ENCODE peak calls at places on chromosomes 6 and 20, in four cellular contexts. E is K562, R is H1, K is HepG2. U is an unnamed sample.

GRCh38 chr20:10430704-10431103 is 3.3 kb downstream of the MKKS start:
- DNase-seq in E (no peak), R (no peak), K (no peak), U (no peak)

GRCh38 chr6:39599996-39600395 is 125.2 kb downstream of the KIF6 start:
- DNase-seq in E (no peak), R (no peak), K (no peak), U (no peak)

GRCh38 chr6:75794954-75795739 is 46.1 kb downstream of the MYO6 start:
- DNase-seq in E (no peak), R (no peak), K (no peak), U (no peak)

GRCh38 chr6:156942266-156942665 is 165.1 kb downstream of the ARID1B start:
- DNase-seq in E (no peak), R (peak), K (no peak), U (no peak)

GRCh38 chr20:8305449-8305978 is 173.4 kb downstream of the PLCB1 start:
- DNase-seq in E (peak), R (peak), K (peak), U (peak)

GRCh38 chr20:54822407-54822806 is 347.0 kb downstream of the DOK5 start:
- DNase-seq in E (no peak), R (no peak), K (no peak), U (no peak)

GRCh38 chr6:85669735-85670194 is 27.1 kb upstream of the SYNCRIP start:
- DNase-seq in E (no peak), R (no peak), K (no peak), U (peak)

GRCh38 chr6:33761922-33762629 is 15.4 kb upstream of the IP6K3 start:
- DNase-seq in E (peak), R (no peak), K (peak), U (no peak)

GRCh38 chr20:10462516-10462915 is 27.4 kb downstream of the SLX4IP start:
- DNase-seq in E (no peak), R (no peak), K (no peak), U (no peak)

GRCh38 chr6:4812068-4812467 is 35.9 kb downstream of the CDYL start:
- DNase-seq in E (no peak), R (no peak), K (no peak), U (no peak)

GRCh38 chr6:37289931-37290330 is 32.0 kb upstream of the TMEM217 start:
- DNase-seq in E (no peak), R (no peak), K (no peak), U (no peak)

GRCh38 chr20:11140359-11140758 is 466.6 kb upstream of the JAG1 start:
- DNase-seq in E (no peak), R (no peak), K (no peak), U (no peak)

GRCh38 chr6:53484409-53485280 is 60.3 kb downstream of the GCLC start:
- DNase-seq in E (peak), R (no peak), K (peak), U (no peak)

GRCh38 chr6:165092881-165093595 is 216.4 kb downstream of the C6orf118 start:
- DNase-seq in E (no peak), R (no peak), K (no peak), U (no peak)

GRCh38 chr6:127510876-127511275 is 8.3 kb downstream of the MTCL3 start:
- DNase-seq in E (no peak), R (no peak), K (no peak), U (no peak)

GRCh38 chr6:39088331-39088730 is 26.7 kb downstream of the SAYSD1 start:
- DNase-seq in E (peak), R (peak), K (peak), U (no peak)

GRCh38 chr6:39389372-39389767 is 66.9 kb upstream of the KCNK16 start:
- DNase-seq in E (no peak), R (no peak), K (no peak), U (no peak)

GRCh38 chr20:18224968-18225568 is 63.3 kb upstream of the ZNF133 start:
- DNase-seq in E (no peak), R (no peak), K (peak), U (no peak)

GRCh38 chr20:38723982-38724602 is at the start of gene SLC32A1:
- DNase-seq in E (peak), R (no peak), K (no peak), U (no peak)

GRCh38 chr20:43843096-43843964 is 71.3 kb upstream of the TOX2 start:
- DNase-seq in E (no peak), R (no peak), K (no peak), U (no peak)

GRCh38 chr6:83708970-83709747 is at the start of gene SNAP91:
- DNase-seq in E (no peak), R (peak), K (no peak), U (no peak)

GRCh38 chr6:129648819-129649491 is 61.0 kb downstream of the ARHGAP18 start:
- DNase-seq in E (no peak), R (no peak), K (no peak), U (no peak)

GRCh38 chr6:152750694-152751093 is at the start of gene VIP:
- DNase-seq in E (no peak), R (peak), K (peak), U (no peak)

GRCh38 chr6:107129370-107129925 is 14.1 kb upstream of the BEND3 start:
- DNase-seq in E (no peak), R (no peak), K (no peak), U (no peak)

GRCh38 chr20:46849751-46850150 is 44.9 kb upstream of the EYA2 start:
- DNase-seq in E (no peak), R (no peak), K (no peak), U (no peak)

GRCh38 chr6:156552849-156553248 is 224.3 kb upstream of the ARID1B start:
- DNase-seq in E (no peak), R (no peak), K (no peak), U (no peak)

GRCh38 chr6:101114703-101115102 is 233.6 kb upstream of the ASCC3 start:
- DNase-seq in E (no peak), R (no peak), K (peak), U (no peak)

GRCh38 chr6:818191-818590 is 125.3 kb upstream of the EXOC2 start:
- DNase-seq in E (no peak), R (no peak), K (no peak), U (no peak)

GRCh38 chr6:151835396-151835795 is 27.9 kb downstream of the ESR1 start:
- DNase-seq in E (no peak), R (no peak), K (no peak), U (no peak)

GRCh38 chr20:3203315-3204123 is 963 bp downstream of the DDRGK1 start:
- DNase-seq in E (peak), R (no peak), K (peak), U (no peak)

GRCh38 chr6:37339911-37340638 is 13.7 kb upstream of the RNF8 start:
- DNase-seq in E (no peak), R (no peak), K (no peak), U (no peak)

GRCh38 chr6:46985943-46986342 is 56.2 kb downstream of the ADGRF1 start:
- DNase-seq in E (no peak), R (no peak), K (no peak), U (no peak)

GRCh38 chr6:63764318-63764916 is 128.8 kb downstream of the PHF3 start:
- DNase-seq in E (peak), R (no peak), K (peak), U (peak)

GRCh38 chr20:21693322-21693721 is 12.1 kb upstream of the PAX1 start:
- DNase-seq in E (peak), R (no peak), K (peak), U (no peak)

GRCh38 chr6:43269273-43270007 is 26.2 kb downstream of the TTBK1 start:
- DNase-seq in E (peak), R (no peak), K (no peak), U (no peak)

GRCh38 chr6:37049990-37050853 is 44.8 kb downstream of the FGD2 start:
- DNase-seq in E (peak), R (no peak), K (no peak), U (no peak)

GRCh38 chr6:45927421-45928234 is 88.0 kb downstream of the CLIC5 start:
- DNase-seq in E (no peak), R (no peak), K (no peak), U (no peak)

GRCh38 chr6:9851541-9852380 is 563.1 kb downstream of the TFAP2A start:
- DNase-seq in E (no peak), R (peak), K (no peak), U (no peak)

GRCh38 chr6:149202967-149203366 is 114.5 kb upstream of the TAB2 start:
- DNase-seq in E (no peak), R (no peak), K (no peak), U (no peak)
- TF ChIP-seq BRCA1 in E (no peak), R (no peak), K (no peak), U (no peak)

GRCh38 chr20:49115565-49115964 is 69.5 kb downstream of the CSE1L start:
- DNase-seq in E (no peak), R (no peak), K (no peak), U (no peak)
- TF ChIP-seq BRCA1 in E (no peak), R (no peak), K (no peak), U (no peak)

GRCh38 chr6:170082067-170082466 is 208.8 kb downstream of the DLL1 start:
- DNase-seq in E (no peak), R (no peak), K (no peak), U (no peak)
- TF ChIP-seq BRCA1 in E (no peak), R (no peak), K (no peak), U (no peak)

GRCh38 chr6:89970609-89971337 is 76.5 kb downstream of the GJA10 start:
- DNase-seq in E (peak), R (no peak), K (peak), U (no peak)
- TF ChIP-seq BRCA1 in E (no peak), R (no peak), K (no peak), U (no peak)

GRCh38 chr6:79307321-79308036 is 73.0 kb upstream of the HMGN3 start:
- DNase-seq in E (no peak), R (no peak), K (peak), U (no peak)

GRCh38 chr6:79313254-79313653 is 78.8 kb upstream of the HMGN3 start:
- DNase-seq in E (no peak), R (no peak), K (no peak), U (no peak)
- TF ChIP-seq BRCA1 in E (no peak), R (no peak), K (no peak), U (no peak)

GRCh38 chr20:61370841-61371303 is 118.8 kb downstream of the CDH4 start:
- DNase-seq in E (no peak), R (no peak), K (no peak), U (no peak)
- TF ChIP-seq BRCA1 in E (no peak), R (no peak), K (no peak), U (no peak)

U was measured in GM12878.